ENCODE peak calls at places on chromosome 13, in ten cellular contexts. L, G, J, Q, Y, A, Z, U, N and H are unnamed samples.

GRCh38 chr13:41398494-41399190 is 58.7 kb upstream of the RGCC start:
- DNase-seq in A (no peak), G (no peak), Y (no peak), U (no peak), Z (no peak), J (no peak), Q (no peak), L (no peak), N (no peak), H (no peak)

GRCh38 chr13:96091164-96091931 is 1.4 kb downstream of the HS6ST3 start:
- DNase-seq in Q (no peak), U (peak), A (peak), Y (peak), J (peak), Z (no peak), N (peak), L (no peak), G (no peak), H (peak)

GRCh38 chr13:78215458-78215857 is 296.8 kb upstream of the EDNRB start:
- DNase-seq in J (no peak), Q (no peak), N (no peak), Y (no peak), L (no peak), Z (no peak), U (no peak), G (no peak), A (no peak), H (no peak)

GRCh38 chr13:49220035-49220855 is at the start of gene MLNR:
- DNase-seq in L (no peak), N (peak), Y (peak), A (no peak), Q (no peak), G (peak), Z (no peak), U (peak), J (no peak), H (peak)

GRCh38 chr13:25276748-25277147 is 10.5 kb downstream of the MTMR6 start:
- DNase-seq in L (peak), Z (no peak), J (peak), A (no peak), Q (no peak), Y (no peak), N (no peak), G (no peak), U (no peak), H (no peak)

GRCh38 chr13:82224806-82225205 is 1657.5 kb downstream of the SLITRK1 start:
- DNase-seq in L (no peak), G (no peak), U (no peak), N (no peak), J (no peak), Y (no peak), Z (no peak), Q (no peak), A (no peak), H (no peak)

GRCh38 chr13:48994731-48995130 is 19.0 kb downstream of the FNDC3A start:
- DNase-seq in A (no peak), U (no peak), Z (no peak), G (no peak), Q (no peak), Y (no peak), N (no peak), L (peak), J (no peak), H (no peak)

GRCh38 chr13:73335226-73335625 is 276.4 kb downstream of the KLF5 start:
- DNase-seq in Z (no peak), U (no peak), G (no peak), N (no peak), Y (no peak), L (peak), Q (no peak), A (no peak), J (peak), H (no peak)

GRCh38 chr13:71320452-71320851 is 546.6 kb downstream of the DACH1 start:
- DNase-seq in Y (no peak), J (no peak), Q (no peak), A (no peak), U (no peak), G (no peak), Z (no peak), N (peak), L (peak), H (no peak)

GRCh38 chr13:76029088-76029487 is 393.0 kb downstream of the LMO7 start:
- DNase-seq in G (no peak), U (no peak), L (no peak), Z (no peak), J (no peak), N (no peak), Y (no peak), A (no peak), Q (no peak), H (no peak)

GRCh38 chr13:79548886-79549285 is 67.9 kb downstream of the NDFIP2 start:
- DNase-seq in U (no peak), A (no peak), Z (no peak), G (no peak), Y (no peak), Q (no peak), J (no peak), L (peak), N (no peak), H (no peak)
- TF ChIP-seq CTCF in U (peak), A (no peak), Z (no peak), G (no peak), Y (peak), Q (no peak), J (peak), L (peak), N (no peak), H (peak)

GRCh38 chr13:114065141-114065925 is 67.1 kb downstream of the RASA3 start:
- DNase-seq in Q (peak), Y (peak), N (peak), L (peak), G (peak), Z (peak), J (peak), A (peak), U (peak), H (no peak)
- TF ChIP-seq CTCF in Q (no peak), Y (no peak), N (no peak), L (no peak), G (no peak), Z (no peak), J (no peak), A (peak), U (no peak), H (no peak)

DNA sequence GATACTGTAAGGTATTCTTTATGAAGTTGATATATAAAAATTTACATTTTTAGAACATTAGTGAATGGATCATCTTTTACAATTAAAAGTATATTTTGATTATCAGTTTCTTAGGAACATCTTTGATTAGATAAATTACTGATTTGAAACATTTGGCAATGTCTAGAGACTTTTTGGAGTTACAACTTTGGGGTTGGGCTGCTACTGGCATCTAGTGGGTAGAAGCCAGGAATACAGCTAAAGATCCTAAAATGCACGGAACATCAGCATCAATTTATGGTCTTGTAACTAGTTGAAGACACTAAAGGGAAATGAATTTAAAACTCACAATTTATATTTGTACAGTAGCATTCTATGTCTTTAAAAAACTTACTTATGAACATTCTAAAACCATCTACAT is 19.9 kb downstream of the POMP start:
- DNase-seq in Y (no peak), U (no peak), A (no peak), J (no peak), Q (no peak), N (no peak), G (no peak), L (no peak), Z (no peak), H (no peak)
- TF ChIP-seq CTCF in Y (no peak), U (no peak), A (no peak), J (peak), Q (no peak), N (no peak), G (no peak), L (no peak), Z (no peak), H (peak)

GRCh38 chr13:109784590-109785140 is 1.7 kb downstream of the IRS2 start:
- DNase-seq in A (peak), N (peak), L (no peak), Y (peak), J (peak), U (peak), Z (peak), G (peak), Q (peak), H (peak)
- TF ChIP-seq CTCF in A (peak), N (peak), L (peak), Y (peak), J (peak), U (peak), Z (peak), G (no peak), Q (no peak), H (peak)

GRCh38 chr13:21504379-21504778 is 45.3 kb upstream of the ZDHHC20 start:
- DNase-seq in Y (no peak), U (no peak), L (no peak), A (no peak), Q (no peak), N (no peak), J (no peak), G (no peak), Z (no peak), H (no peak)

DNA sequence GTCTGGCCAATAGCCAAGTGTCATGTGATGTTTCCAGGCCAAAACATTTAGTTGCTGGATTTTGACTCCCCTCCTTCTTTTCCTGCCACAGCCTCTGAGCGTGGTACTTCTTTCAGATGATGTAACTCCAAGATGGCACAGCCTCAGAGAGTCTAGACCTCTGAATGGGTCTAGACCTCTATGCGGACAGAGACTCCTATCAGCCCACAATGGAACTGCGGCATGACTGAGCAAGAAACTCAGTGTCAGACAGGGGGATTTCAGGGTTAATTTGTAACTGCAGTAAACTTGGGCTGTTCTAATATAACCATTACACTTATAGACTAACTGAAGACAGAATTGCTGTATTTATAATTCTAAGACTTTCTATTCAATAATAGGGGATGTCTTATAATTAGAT is 42.6 kb upstream of the ZDHHC20 start:
- DNase-seq in A (no peak), U (no peak), N (no peak), Y (no peak), L (no peak), G (no peak), J (no peak), Q (no peak), Z (no peak), H (no peak)
- TF ChIP-seq CTCF in A (no peak), U (peak), N (peak), Y (no peak), L (no peak), G (no peak), J (no peak), Q (no peak), Z (no peak), H (no peak)

DNA sequence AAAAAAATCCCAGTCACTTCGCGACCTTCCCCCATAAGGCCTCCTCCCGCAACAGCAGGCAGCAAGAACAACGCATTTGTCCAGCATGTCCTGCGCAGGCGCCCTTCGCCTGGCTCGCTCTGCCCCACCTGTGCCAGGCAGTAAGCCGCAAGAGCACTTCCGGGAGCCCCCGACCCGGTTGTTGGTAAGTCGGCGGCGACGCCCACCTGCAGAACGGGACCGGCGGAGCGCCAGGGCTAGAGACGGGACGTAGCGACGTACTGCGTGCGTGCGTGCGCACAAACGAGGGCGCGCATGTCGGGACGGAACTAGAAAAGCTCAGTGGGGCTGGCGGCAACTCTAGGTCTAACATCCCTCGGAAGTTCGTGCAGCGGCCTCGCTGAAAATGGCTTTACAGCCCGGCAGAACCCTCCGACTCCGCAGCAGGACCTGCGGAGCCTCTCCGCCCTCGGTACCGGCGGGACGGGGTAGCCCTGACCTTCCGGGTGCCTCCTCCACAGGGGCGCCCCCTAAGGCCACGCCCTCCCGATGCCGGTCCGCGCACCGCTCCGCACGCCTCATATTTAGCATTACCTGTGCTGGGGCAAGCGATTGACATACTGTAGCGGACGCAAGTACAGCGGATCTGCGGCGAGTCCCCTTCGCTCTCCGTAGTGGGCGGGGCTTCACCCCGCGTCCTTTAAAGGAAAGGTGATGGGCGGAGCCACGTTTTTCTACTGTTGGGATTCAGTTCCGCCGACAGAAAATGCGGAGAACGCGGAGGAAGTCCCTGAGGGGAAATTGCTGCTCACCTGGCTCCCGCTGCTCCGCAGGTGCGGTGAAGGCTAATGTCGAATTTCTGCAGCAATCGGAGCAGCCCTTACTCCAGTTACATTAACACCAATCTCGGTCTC is at the start of gene MTIF3:
- DNase-seq in L (peak), Y (peak), Z (peak), G (peak), Q (peak), N (peak), A (peak), U (peak), J (peak), H (peak)
- TF ChIP-seq CTCF in L (no peak), Y (no peak), Z (no peak), G (peak), Q (no peak), N (peak), A (no peak), U (no peak), J (no peak), H (no peak)

DNA sequence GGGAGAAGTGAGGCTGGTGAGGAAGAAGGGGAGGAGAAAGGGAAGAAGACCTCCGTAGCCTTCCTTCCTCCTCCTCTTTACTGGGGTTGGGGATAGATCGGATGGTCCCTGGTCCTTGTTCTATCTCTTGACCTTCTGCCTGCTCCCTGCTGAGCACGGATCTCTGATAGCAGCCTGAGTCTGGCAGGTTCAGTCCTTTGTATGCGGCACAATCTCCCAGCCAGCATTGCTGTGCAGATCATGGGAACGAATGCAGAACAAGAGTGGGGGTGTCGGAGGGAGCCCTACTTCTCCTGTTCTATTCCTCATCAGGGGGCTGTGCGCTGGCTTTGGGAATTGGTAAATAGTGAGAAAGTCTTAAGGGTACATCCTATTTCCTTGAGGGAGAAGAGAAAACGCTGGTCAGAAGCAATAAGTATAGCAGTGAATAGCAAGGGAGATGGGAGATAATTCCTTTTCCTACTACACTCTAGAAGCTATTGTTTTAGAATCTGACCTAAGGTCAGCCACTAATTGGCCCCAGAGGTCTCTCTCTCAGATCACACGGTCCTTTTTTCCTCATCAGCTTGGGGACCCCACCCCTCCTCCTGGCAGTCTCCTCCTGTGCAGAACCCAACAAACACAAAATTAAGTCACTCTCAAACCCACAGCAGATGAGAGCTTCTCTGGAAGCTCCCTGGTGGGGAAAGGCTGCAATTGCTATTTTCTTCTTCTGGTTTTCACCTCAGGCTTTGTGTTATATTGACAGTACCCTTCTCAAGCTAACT is 41.0 kb downstream of the KL start:
- DNase-seq in Z (no peak), A (peak), Q (no peak), Y (no peak), L (peak), J (no peak), G (no peak), U (no peak), N (no peak), H (no peak)
- TF ChIP-seq CTCF in Z (no peak), A (peak), Q (peak), Y (peak), L (peak), J (peak), G (no peak), U (peak), N (peak), H (peak)